ENCODE peak calls at places on chromosomes 11 and 22, in four cellular contexts. One of them, this sample, is unnamed.

GRCh38 chr22:36104988-36105387 is 55.6 kb downstream of the APOL3 start:
- DNase-seq in stomach: no peak
- DNase-seq in gastrocnemius medialis: no peak
- DNase-seq in brain microvascular endothelial cell: peak
- DNase-seq in this sample: no peak

GRCh38 chr11:88326112-88326511 is 11.4 kb downstream of the CTSC start:
- DNase-seq in stomach: no peak
- DNase-seq in gastrocnemius medialis: no peak
- DNase-seq in brain microvascular endothelial cell: no peak
- DNase-seq in this sample: no peak

GRCh38 chr11:34749666-34750659 is 129.1 kb downstream of the EHF start:
- DNase-seq in stomach: peak
- DNase-seq in gastrocnemius medialis: peak
- DNase-seq in brain microvascular endothelial cell: peak
- DNase-seq in this sample: no peak

GRCh38 chr11:114317738-114318137 is 21.5 kb downstream of the NNMT start:
- DNase-seq in stomach: no peak
- DNase-seq in gastrocnemius medialis: no peak
- DNase-seq in brain microvascular endothelial cell: no peak
- DNase-seq in this sample: no peak

GRCh38 chr11:111387318-111387863 is 8.3 kb upstream of the POU2AF1 start:
- DNase-seq in stomach: peak
- DNase-seq in gastrocnemius medialis: no peak
- DNase-seq in brain microvascular endothelial cell: no peak
- DNase-seq in this sample: no peak

GRCh38 chr11:76337469-76337868 is 43.5 kb downstream of the THAP12 start:
- DNase-seq in stomach: no peak
- DNase-seq in gastrocnemius medialis: no peak
- DNase-seq in brain microvascular endothelial cell: no peak
- DNase-seq in this sample: no peak

GRCh38 chr22:41768420-41768819 is 32.1 kb upstream of the CCDC134 start:
- DNase-seq in stomach: no peak
- DNase-seq in gastrocnemius medialis: no peak
- DNase-seq in brain microvascular endothelial cell: peak
- DNase-seq in this sample: no peak

GRCh38 chr11:85114786-85115185 is 512.4 kb downstream of the DLG2 start:
- DNase-seq in stomach: no peak
- DNase-seq in gastrocnemius medialis: no peak
- DNase-seq in brain microvascular endothelial cell: peak
- DNase-seq in this sample: no peak

GRCh38 chr11:15053201-15053685 is 20.1 kb upstream of the CALCB start:
- DNase-seq in stomach: no peak
- DNase-seq in gastrocnemius medialis: no peak
- DNase-seq in brain microvascular endothelial cell: no peak
- DNase-seq in this sample: no peak

GRCh38 chr22:42052765-42053164 is 17.8 kb downstream of the NAGA start:
- DNase-seq in stomach: no peak
- DNase-seq in gastrocnemius medialis: no peak
- DNase-seq in brain microvascular endothelial cell: no peak
- DNase-seq in this sample: no peak

GRCh38 chr11:114478768-114479167 is 39.5 kb downstream of the REXO2 start:
- DNase-seq in stomach: no peak
- DNase-seq in gastrocnemius medialis: no peak
- DNase-seq in brain microvascular endothelial cell: no peak
- DNase-seq in this sample: no peak

GRCh38 chr22:41382098-41382578 is 396 bp downstream of the TEF start:
- DNase-seq in stomach: peak
- DNase-seq in gastrocnemius medialis: peak
- DNase-seq in brain microvascular endothelial cell: no peak
- DNase-seq in this sample: peak

GRCh38 chr11:67400251-67400941 is 1.3 kb downstream of the PPP1CA start:
- DNase-seq in stomach: no peak
- DNase-seq in gastrocnemius medialis: no peak
- DNase-seq in brain microvascular endothelial cell: no peak
- DNase-seq in this sample: no peak

GRCh38 chr22:44357962-44358553 is 45.3 kb upstream of the SHISAL1 start:
- DNase-seq in stomach: no peak
- DNase-seq in gastrocnemius medialis: no peak
- DNase-seq in brain microvascular endothelial cell: no peak
- DNase-seq in this sample: no peak

GRCh38 chr11:90241414-90241813 is 18.6 kb upstream of the CHORDC1 start:
- DNase-seq in stomach: no peak
- DNase-seq in gastrocnemius medialis: no peak
- DNase-seq in brain microvascular endothelial cell: no peak
- DNase-seq in this sample: no peak

GRCh38 chr11:2707736-2708135 is 7.9 kb upstream of the KCNQ1OT1 start:
- DNase-seq in stomach: no peak
- DNase-seq in gastrocnemius medialis: no peak
- DNase-seq in brain microvascular endothelial cell: no peak
- DNase-seq in this sample: no peak

GRCh38 chr11:13717331-13717730 is 48.9 kb downstream of the FAR1 start:
- DNase-seq in stomach: no peak
- DNase-seq in gastrocnemius medialis: no peak
- DNase-seq in brain microvascular endothelial cell: peak
- DNase-seq in this sample: no peak

GRCh38 chr11:77779935-77780334 is 40.6 kb downstream of the RSF1 start:
- DNase-seq in stomach: no peak
- DNase-seq in gastrocnemius medialis: no peak
- DNase-seq in brain microvascular endothelial cell: peak
- DNase-seq in this sample: no peak

GRCh38 chr22:32636884-32637283 is 162.3 kb downstream of the FBXO7 start:
- DNase-seq in stomach: no peak
- DNase-seq in gastrocnemius medialis: no peak
- DNase-seq in brain microvascular endothelial cell: no peak
- DNase-seq in this sample: no peak

GRCh38 chr11:134470238-134470637 is 58.2 kb upstream of the B3GAT1 start:
- DNase-seq in stomach: no peak
- DNase-seq in gastrocnemius medialis: no peak
- DNase-seq in brain microvascular endothelial cell: no peak
- DNase-seq in this sample: no peak

GRCh38 chr11:121514998-121515671 is 62.4 kb upstream of the SORL1-AS1 start:
- DNase-seq in stomach: no peak
- DNase-seq in gastrocnemius medialis: no peak
- DNase-seq in brain microvascular endothelial cell: no peak
- DNase-seq in this sample: no peak

GRCh38 chr11:2752923-2753322 is 53.1 kb upstream of the KCNQ1OT1 start:
- DNase-seq in stomach: no peak
- DNase-seq in gastrocnemius medialis: peak
- DNase-seq in brain microvascular endothelial cell: no peak
- DNase-seq in this sample: no peak

DNA sequence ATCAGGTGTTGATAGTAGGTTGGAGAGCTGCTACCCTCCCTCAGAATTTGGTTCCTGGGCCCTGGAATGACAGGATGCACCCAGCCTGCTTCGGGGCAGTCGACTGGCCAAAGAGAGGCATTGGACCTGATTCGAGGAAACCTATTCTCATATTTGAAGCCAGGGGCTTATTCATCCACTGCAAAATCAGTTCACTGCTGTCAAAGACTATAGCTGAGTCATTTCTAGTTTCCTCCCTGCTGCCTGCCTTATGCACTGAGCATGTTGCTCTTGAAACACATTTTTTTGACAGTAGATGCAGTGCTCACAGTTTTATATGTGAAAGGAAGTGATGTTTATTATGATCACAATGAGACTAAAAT is 565.4 kb downstream of the ETS1 start:
- DNase-seq in stomach: no peak
- DNase-seq in gastrocnemius medialis: no peak
- DNase-seq in brain microvascular endothelial cell: peak
- DNase-seq in this sample: no peak
- TF ChIP-seq CTCF in stomach: no peak
- TF ChIP-seq CTCF in gastrocnemius medialis: no peak
- TF ChIP-seq CTCF in brain microvascular endothelial cell: no peak
- TF ChIP-seq CTCF in this sample: no peak

DNA sequence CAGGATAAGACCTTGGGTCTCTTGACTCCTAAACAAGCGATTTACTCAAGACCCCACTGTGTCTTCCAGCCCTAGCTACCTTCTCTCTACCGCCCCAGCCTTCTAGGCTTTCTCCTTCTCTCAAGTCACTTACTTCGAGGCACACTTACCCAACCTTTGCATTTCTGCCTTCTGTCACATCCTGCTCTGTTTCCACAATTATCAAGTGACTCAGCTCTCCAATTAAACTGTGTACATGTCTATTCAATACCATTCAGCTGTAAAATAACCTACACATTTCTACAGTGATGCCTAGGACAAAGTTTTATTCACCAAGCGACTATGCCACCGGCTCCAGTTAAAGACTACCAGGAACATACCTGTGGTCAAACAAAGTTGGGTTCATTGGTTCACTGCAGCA is 69.0 kb downstream of the LARGE1 start:
- DNase-seq in stomach: no peak
- DNase-seq in gastrocnemius medialis: no peak
- DNase-seq in brain microvascular endothelial cell: no peak
- DNase-seq in this sample: no peak
- H3K27ac ChIP-seq in stomach: peak
- H3K27ac ChIP-seq in gastrocnemius medialis: no peak
- H3K27ac ChIP-seq in brain microvascular endothelial cell: no peak
- H3K27ac ChIP-seq in this sample: no peak

DNA sequence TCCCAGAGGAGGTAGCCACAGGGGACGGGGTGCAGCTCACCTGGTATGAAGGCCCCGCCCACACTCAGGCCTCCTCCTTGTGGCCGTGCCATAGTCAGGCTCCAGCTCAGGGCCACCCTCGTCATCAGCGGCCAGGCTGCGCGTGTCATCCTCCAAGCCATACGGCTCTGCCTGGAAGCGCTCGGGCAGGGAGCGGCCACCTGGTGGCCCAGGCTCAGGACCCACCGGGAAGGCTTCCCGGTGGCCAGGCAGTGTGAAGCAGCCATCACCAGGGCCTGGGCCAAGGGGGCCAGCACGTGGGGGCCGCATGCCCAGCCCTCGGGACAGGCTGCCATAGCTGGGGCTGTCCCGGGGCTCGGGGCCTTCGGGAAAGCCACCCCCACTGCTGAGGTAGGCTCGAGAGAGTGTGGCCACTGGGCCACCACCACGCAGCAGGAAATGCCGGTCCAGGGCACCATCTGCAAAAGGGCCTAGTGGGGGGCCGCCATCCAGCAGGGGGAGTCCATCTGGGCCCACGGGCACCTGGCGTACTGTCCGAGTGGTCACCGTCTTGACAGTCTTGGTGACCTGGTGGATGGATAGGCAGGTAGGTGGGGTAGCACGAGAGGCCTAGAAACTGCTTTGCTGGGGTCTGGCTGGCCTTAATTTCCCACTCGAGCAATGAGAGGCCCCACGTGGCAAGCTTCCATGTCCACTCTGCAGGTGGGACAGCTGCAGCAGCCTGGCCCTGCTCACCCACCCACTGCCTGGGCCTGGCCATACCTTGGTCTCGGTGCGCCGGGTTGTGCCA is 35.3 kb downstream of the ARVCF start:
- DNase-seq in stomach: no peak
- DNase-seq in gastrocnemius medialis: no peak
- DNase-seq in brain microvascular endothelial cell: no peak
- DNase-seq in this sample: no peak
- TF ChIP-seq CTCF in stomach: no peak
- TF ChIP-seq CTCF in gastrocnemius medialis: no peak
- TF ChIP-seq CTCF in brain microvascular endothelial cell: no peak
- TF ChIP-seq CTCF in this sample: no peak

DNA sequence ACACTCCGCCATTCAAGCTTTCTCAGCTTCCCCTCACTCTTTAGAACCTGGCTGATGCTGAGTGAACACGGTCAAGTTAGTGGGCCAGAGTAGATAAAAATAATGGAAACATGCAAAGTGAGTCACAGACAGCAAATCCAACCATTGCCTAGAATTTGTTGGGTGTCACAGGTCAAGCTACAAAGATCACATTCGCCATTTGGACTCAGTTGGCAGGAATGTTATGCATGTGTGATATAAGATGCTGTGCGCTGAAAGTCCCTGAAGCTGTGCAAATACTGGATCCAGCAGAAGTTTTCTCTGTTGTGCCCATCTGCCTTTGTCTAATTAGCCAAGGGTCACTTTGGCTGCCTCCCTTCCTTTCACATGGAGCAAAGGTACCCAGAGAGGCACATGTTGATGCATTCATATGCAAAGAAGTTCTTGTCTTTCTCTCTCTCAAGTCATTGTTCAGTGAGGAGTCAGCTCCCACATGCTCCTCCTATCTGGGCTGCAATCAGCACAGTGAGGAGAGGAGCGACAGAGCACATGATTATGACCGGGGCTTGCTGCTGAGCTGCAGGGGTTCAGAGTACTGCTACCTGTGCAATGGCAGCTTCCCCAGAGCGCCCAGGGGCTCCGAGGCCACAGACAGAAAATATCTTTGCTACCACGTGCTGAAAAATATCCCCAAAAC is 39.7 kb downstream of the FLI1 start:
- DNase-seq in stomach: no peak
- DNase-seq in gastrocnemius medialis: no peak
- DNase-seq in brain microvascular endothelial cell: peak
- DNase-seq in this sample: no peak
- H3K27ac ChIP-seq in stomach: no peak
- H3K27ac ChIP-seq in gastrocnemius medialis: no peak
- H3K27ac ChIP-seq in brain microvascular endothelial cell: peak
- H3K27ac ChIP-seq in this sample: no peak

GRCh38 chr11:126060651-126061220 is 1.9 kb downstream of the CDON start:
- DNase-seq in stomach: no peak
- DNase-seq in gastrocnemius medialis: no peak
- DNase-seq in brain microvascular endothelial cell: no peak
- DNase-seq in this sample: no peak

GRCh38 chr11:126063510-126063858 is 818 bp upstream of the CDON start:
- DNase-seq in stomach: no peak
- DNase-seq in gastrocnemius medialis: no peak
- DNase-seq in brain microvascular endothelial cell: no peak
- DNase-seq in this sample: no peak

GRCh38 chr11:126059238-126059761 is 3.4 kb downstream of the CDON start:
- DNase-seq in stomach: no peak
- DNase-seq in gastrocnemius medialis: no peak
- DNase-seq in brain microvascular endothelial cell: no peak
- DNase-seq in this sample: no peak

GRCh38 chr11:126061707-126062678 is 673 bp downstream of the CDON start:
- DNase-seq in stomach: no peak
- DNase-seq in gastrocnemius medialis: no peak
- DNase-seq in brain microvascular endothelial cell: no peak
- DNase-seq in this sample: peak

DNA sequence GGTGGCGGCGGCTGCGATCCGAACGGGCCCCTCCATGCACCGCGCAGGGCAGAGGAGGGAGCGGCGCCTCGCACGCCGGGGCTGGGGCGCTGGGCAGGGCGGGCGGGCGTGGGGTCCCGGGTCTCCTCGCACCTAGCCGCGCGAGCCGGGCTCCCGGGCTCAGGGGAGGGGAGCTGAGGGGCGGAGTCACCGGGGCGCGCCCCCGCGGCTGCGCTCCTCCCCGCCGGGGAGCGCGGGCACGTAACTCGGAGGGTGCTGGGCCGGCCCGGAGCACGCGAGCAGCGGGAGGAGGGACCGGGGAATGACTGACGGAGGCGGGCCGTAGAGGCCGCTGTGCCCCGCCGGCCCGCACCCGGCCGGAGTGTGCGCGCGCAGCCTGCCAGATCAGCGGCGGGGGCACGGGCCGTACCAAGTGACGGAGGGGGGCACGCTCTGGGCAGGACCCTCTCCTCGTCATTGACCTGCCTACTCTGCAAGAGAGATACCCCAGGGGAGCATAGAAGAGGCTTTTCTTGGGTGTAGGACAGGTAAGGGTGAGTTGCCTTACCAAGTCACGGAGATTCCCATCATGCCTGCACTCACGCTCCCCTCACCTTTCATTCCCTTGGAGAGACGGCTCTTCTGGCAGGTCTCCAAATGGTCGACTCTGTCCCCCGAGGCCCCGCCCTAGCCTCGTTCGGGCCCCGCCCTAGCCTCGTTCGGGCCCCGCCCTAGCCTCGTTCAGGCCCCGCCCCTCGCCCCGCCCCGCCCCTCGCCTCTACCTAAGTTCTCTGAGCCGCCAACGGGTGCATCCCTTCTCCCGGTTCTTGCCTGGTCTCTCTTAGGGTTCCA is at the start of gene CDON:
- DNase-seq in stomach: peak
- DNase-seq in gastrocnemius medialis: peak
- DNase-seq in brain microvascular endothelial cell: peak
- DNase-seq in this sample: peak
- TF ChIP-seq CTCF in stomach: peak
- TF ChIP-seq CTCF in gastrocnemius medialis: no peak
- TF ChIP-seq CTCF in brain microvascular endothelial cell: no peak
- TF ChIP-seq CTCF in this sample: no peak

This sample was measured in CD8-positive, alpha-beta T cell.